ENCODE peak calls at places on chromosome 3, in seven cellular contexts. Z is psoas muscle, L is C1 segment of cervical spinal cord, Q is ELF-1, O is aorta, I is NCI-H1092 treated with DMSO at 0.1 percent for 48 hours, U is ELR. G is an unnamed sample.
A peak's percentile ranks its signal among the peaks of the same experiment; 100 is the strongest.

GRCh38 chr3:101890716-101891115 is 41.4 kb downstream of the NFKBIZ start:
- DNase-seq in O (no peak), L (no peak), U (peak; percentile 78), I (no peak), Z (no peak), Q (no peak), G (no peak)

GRCh38 chr3:146750196-146750595 is 145.1 kb upstream of the PLSCR5 start:
- DNase-seq in U (peak; percentile 48), L (no peak), O (no peak), I (no peak), Z (no peak), Q (no peak), G (no peak)

GRCh38 chr3:10546181-10546624 is 40.8 kb upstream of the ATP2B2 start:
- DNase-seq in Z (no peak), L (no peak), O (no peak), Q (no peak), I (no peak), U (no peak), G (peak; percentile 39)

GRCh38 chr3:36814071-36814717 is 49.8 kb upstream of the DCLK3 start:
- DNase-seq in Q (no peak), I (peak; percentile 1), O (no peak), L (no peak), U (no peak), Z (no peak), G (no peak)

GRCh38 chr3:115517457-115518050 is 105.8 kb upstream of the GAP43 start:
- DNase-seq in Q (no peak), L (no peak), Z (no peak), O (no peak), U (no peak), I (no peak), G (no peak)

GRCh38 chr3:117399311-117400068 is 689.9 kb downstream of the TUSC7 start:
- DNase-seq in I (peak; percentile 77), O (no peak), Q (peak; percentile 34), Z (no peak), L (peak; percentile 15), U (no peak), G (no peak)

GRCh38 chr3:38002940-38003339 is 12.4 kb downstream of the VILL start:
- DNase-seq in L (no peak), Q (no peak), Z (no peak), I (no peak), U (no peak), O (peak; percentile 67), G (no peak)

GRCh38 chr3:2156244-2156847 is 57.7 kb downstream of the CNTN4 start:
- DNase-seq in U (no peak), O (no peak), I (no peak), L (no peak), Z (no peak), Q (peak; percentile 53), G (no peak)

GRCh38 chr3:52328536-52329080 is 12.5 kb downstream of the DNAH1 start:
- DNase-seq in U (no peak), O (no peak), L (no peak), I (no peak), Q (no peak), Z (no peak), G (no peak)

GRCh38 chr3:23834082-23834870 is 28.5 kb downstream of the UBE2E1 start:
- DNase-seq in Z (no peak), Q (no peak), I (no peak), L (no peak), O (no peak), U (no peak), G (no peak)

GRCh38 chr3:178669046-178669445 is 132.8 kb downstream of the KCNMB2 start:
- DNase-seq in I (no peak), Q (no peak), O (no peak), Z (no peak), U (no peak), L (no peak), G (no peak)

GRCh38 chr3:143436231-143436930 is 316.8 kb downstream of the CHST2 start:
- DNase-seq in Z (no peak), I (no peak), L (no peak), U (peak; percentile 57), O (no peak), Q (no peak), G (no peak)

GRCh38 chr3:151440940-151441339 is 19.9 kb downstream of the IGSF10 start:
- DNase-seq in I (no peak), Q (no peak), O (no peak), L (no peak), U (no peak), Z (no peak), G (no peak)

GRCh38 chr3:150760431-150761200 is 2.4 kb downstream of the SIAH2 start:
- DNase-seq in Q (no peak), O (no peak), Z (no peak), U (no peak), L (no peak), I (no peak), G (peak; percentile 80)

GRCh38 chr3:81554805-81555204 is 206.6 kb downstream of the GBE1 start:
- DNase-seq in L (no peak), Q (no peak), I (no peak), O (no peak), U (no peak), Z (no peak), G (no peak)

GRCh38 chr3:134294302-134294925 is 43.8 kb upstream of the RYK start:
- DNase-seq in L (no peak), O (no peak), Q (no peak), I (no peak), U (peak; percentile 18), Z (no peak), G (peak; percentile 76)

GRCh38 chr3:127367593-127367992 is 79.7 kb upstream of the PRR20G start:
- DNase-seq in I (no peak), U (no peak), O (no peak), Z (no peak), L (no peak), Q (no peak), G (no peak)

GRCh38 chr3:22632566-22632965 is 570.6 kb upstream of the UBE2E2 start:
- DNase-seq in I (no peak), Q (no peak), L (no peak), Z (no peak), O (no peak), U (no peak), G (no peak)